ENCODE peak calls at places on chromosomes 4 and X, in six cellular contexts. One of them, this sample, is unnamed.

GRCh38 chr4:107718351-107718965 is 1.6 kb downstream of the PAPSS1 start:
- DNase-seq in MCF 10A: peak; percentile 73
- DNase-seq in brain microvascular endothelial cell: no peak
- DNase-seq in T-helper 1 cell: no peak
- DNase-seq in lower leg skin: no peak
- DNase-seq in NCI-H524: peak; percentile 11
- DNase-seq in this sample: no peak

GRCh38 chr4:6767725-6768538 is 14.6 kb upstream of the KIAA0232 start:
- DNase-seq in MCF 10A: no peak
- DNase-seq in brain microvascular endothelial cell: no peak
- DNase-seq in T-helper 1 cell: no peak
- DNase-seq in lower leg skin: no peak
- DNase-seq in NCI-H524: no peak
- DNase-seq in this sample: no peak

GRCh38 chr4:2250003-2250763 is 8.3 kb upstream of the HAUS3 start:
- DNase-seq in MCF 10A: no peak
- DNase-seq in brain microvascular endothelial cell: no peak
- DNase-seq in T-helper 1 cell: no peak
- DNase-seq in lower leg skin: peak; percentile 9
- DNase-seq in NCI-H524: no peak
- DNase-seq in this sample: peak; percentile 40

GRCh38 chr4:164446516-164446915 is 307.4 kb upstream of the SMIM31 start:
- DNase-seq in MCF 10A: peak; percentile 23
- DNase-seq in brain microvascular endothelial cell: peak; percentile 75
- DNase-seq in T-helper 1 cell: no peak
- DNase-seq in lower leg skin: no peak
- DNase-seq in NCI-H524: no peak
- DNase-seq in this sample: no peak

GRCh38 chr4:34220601-34221000 is 2023.7 kb downstream of the ARAP2 start:
- DNase-seq in MCF 10A: no peak
- DNase-seq in brain microvascular endothelial cell: no peak
- DNase-seq in T-helper 1 cell: no peak
- DNase-seq in lower leg skin: no peak
- DNase-seq in NCI-H524: no peak
- DNase-seq in this sample: no peak

GRCh38 chr4:39697740-39698423 is at the start of gene UBE2K:
- DNase-seq in MCF 10A: peak; percentile 90
- DNase-seq in brain microvascular endothelial cell: peak; percentile 74
- DNase-seq in T-helper 1 cell: peak; percentile 91
- DNase-seq in lower leg skin: peak; percentile 72
- DNase-seq in NCI-H524: peak; percentile 92
- DNase-seq in this sample: peak; percentile 71

GRCh38 chrX:44060221-44060620 is 87.0 kb upstream of the NDP start:
- DNase-seq in MCF 10A: no peak
- DNase-seq in brain microvascular endothelial cell: no peak
- DNase-seq in T-helper 1 cell: no peak
- DNase-seq in lower leg skin: no peak
- DNase-seq in NCI-H524: no peak
- DNase-seq in this sample: no peak

GRCh38 chr4:111641813-111642579 is 503.3 kb upstream of the FAM241A start:
- DNase-seq in MCF 10A: peak; percentile 91
- DNase-seq in brain microvascular endothelial cell: peak; percentile 83
- DNase-seq in T-helper 1 cell: peak; percentile 40
- DNase-seq in lower leg skin: peak; percentile 75
- DNase-seq in NCI-H524: peak; percentile 69
- DNase-seq in this sample: no peak

GRCh38 chr4:5371415-5372190 is 320.3 kb downstream of the STK32B start:
- DNase-seq in MCF 10A: peak; percentile 19
- DNase-seq in brain microvascular endothelial cell: peak; percentile 65
- DNase-seq in T-helper 1 cell: no peak
- DNase-seq in lower leg skin: no peak
- DNase-seq in NCI-H524: peak; percentile 21
- DNase-seq in this sample: no peak

GRCh38 chr4:143320113-143320512 is 16.6 kb upstream of the GAB1 start:
- DNase-seq in MCF 10A: no peak
- DNase-seq in brain microvascular endothelial cell: no peak
- DNase-seq in T-helper 1 cell: no peak
- DNase-seq in lower leg skin: no peak
- DNase-seq in NCI-H524: no peak
- DNase-seq in this sample: no peak

GRCh38 chr4:128385683-128386304 is 98.2 kb upstream of the PGRMC2 start:
- DNase-seq in MCF 10A: peak; percentile 91
- DNase-seq in brain microvascular endothelial cell: peak; percentile 74
- DNase-seq in T-helper 1 cell: no peak
- DNase-seq in lower leg skin: peak; percentile 37
- DNase-seq in NCI-H524: no peak
- DNase-seq in this sample: no peak

GRCh38 chrX:150770623-150771022 is 77.4 kb downstream of the MTMR1 start:
- DNase-seq in MCF 10A: no peak
- DNase-seq in brain microvascular endothelial cell: no peak
- DNase-seq in T-helper 1 cell: no peak
- DNase-seq in lower leg skin: no peak
- DNase-seq in NCI-H524: peak; percentile 65
- DNase-seq in this sample: no peak

GRCh38 chrX:131046596-131046995 is 11.6 kb upstream of the ARHGAP36 start:
- DNase-seq in MCF 10A: no peak
- DNase-seq in brain microvascular endothelial cell: no peak
- DNase-seq in T-helper 1 cell: no peak
- DNase-seq in lower leg skin: no peak
- DNase-seq in NCI-H524: no peak
- DNase-seq in this sample: no peak

GRCh38 chr4:67091668-67092067 is 453.6 kb downstream of the CENPC start:
- DNase-seq in MCF 10A: no peak
- DNase-seq in brain microvascular endothelial cell: no peak
- DNase-seq in T-helper 1 cell: no peak
- DNase-seq in lower leg skin: no peak
- DNase-seq in NCI-H524: no peak
- DNase-seq in this sample: no peak

GRCh38 chrX:139158256-139158655 is 372.3 kb upstream of the F9 start:
- DNase-seq in MCF 10A: peak; percentile 11
- DNase-seq in brain microvascular endothelial cell: no peak
- DNase-seq in T-helper 1 cell: no peak
- DNase-seq in lower leg skin: no peak
- DNase-seq in NCI-H524: no peak
- DNase-seq in this sample: no peak

GRCh38 chrX:63656871-63657580 is 128.0 kb downstream of the ARHGEF9 start:
- DNase-seq in MCF 10A: peak; percentile 19
- DNase-seq in brain microvascular endothelial cell: peak; percentile 82
- DNase-seq in T-helper 1 cell: no peak
- DNase-seq in lower leg skin: no peak
- DNase-seq in NCI-H524: no peak
- DNase-seq in this sample: no peak

This sample was measured in CD14-positive monocyte.